ENCODE peak calls at places on chromosomes 16 and 17, in seven cellular contexts. D, O, E, Q, V, Z and J are unnamed samples.

GRCh38 chr17:77613181-77613580 is 345.3 kb upstream of the TNRC6C start:
- DNase-seq in Z (no peak), E (no peak), Q (no peak), D (peak; percentile 68), O (no peak), V (no peak), J (peak; percentile 15)

GRCh38 chr16:88387941-88388627 is 5.3 kb downstream of the ZNF469 start:
- DNase-seq in Q (peak; percentile 95), O (no peak), Z (peak; percentile 9), D (no peak), V (no peak), E (no peak), J (peak; percentile 84)

GRCh38 chr16:53504665-53505064 is 1.7 kb upstream of the AKTIP start:
- DNase-seq in Z (no peak), V (no peak), O (peak; percentile 30), E (no peak), Q (no peak), D (no peak), J (no peak)

GRCh38 chr16:53827741-53828140 is 123.8 kb downstream of the FTO start:
- DNase-seq in V (no peak), Q (no peak), Z (no peak), O (no peak), D (no peak), E (no peak), J (no peak)

GRCh38 chr16:87681990-87682570 is 79.8 kb downstream of the JPH3 start:
- DNase-seq in E (peak; percentile 16), Z (no peak), V (no peak), D (no peak), Q (peak; percentile 98), O (no peak), J (no peak)

GRCh38 chr16:85528528-85529387 is 84.4 kb upstream of the GSE1 start:
- DNase-seq in E (no peak), Q (no peak), O (peak; percentile 12), D (no peak), V (peak; percentile 47), Z (no peak), J (no peak)

GRCh38 chr17:70127221-70127873 is 42.0 kb upstream of the KCNJ2 start:
- DNase-seq in V (no peak), O (no peak), Z (no peak), Q (peak; percentile 62), D (no peak), E (no peak), J (no peak)

GRCh38 chr17:39980402-39981206 is at the start of gene PSMD3:
- DNase-seq in Z (peak; percentile 99), V (peak; percentile 98), Q (peak; percentile 94), O (peak; percentile 99), D (peak; percentile 99), E (peak; percentile 99), J (peak; percentile 98)

DNA sequence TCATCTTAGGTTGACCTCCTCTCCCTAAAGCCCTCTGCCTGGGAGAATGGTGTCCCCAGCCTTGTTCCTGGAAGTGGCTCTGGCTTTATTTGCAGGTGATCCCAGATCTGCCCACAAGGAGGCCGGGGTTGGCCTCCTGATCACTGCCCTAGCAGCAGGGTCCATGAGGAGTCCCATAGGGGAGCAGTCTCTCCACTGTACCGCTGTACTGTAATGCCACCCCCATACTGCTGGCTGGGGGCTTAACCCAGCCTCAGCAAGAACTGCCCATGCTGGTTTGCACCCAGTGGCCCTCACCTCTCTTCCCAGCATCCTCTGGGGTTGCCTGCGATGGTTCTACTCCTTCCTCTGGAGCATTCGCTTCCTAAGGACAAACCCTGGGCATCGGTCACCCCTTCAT is 39.1 kb downstream of the PSME3IP1 start:
- DNase-seq in V (peak; percentile 46), Q (peak; percentile 79), Z (peak; percentile 47), D (no peak), E (no peak), O (no peak), J (no peak)
- TF ChIP-seq CTCF in V (peak; percentile 65), Q (peak; percentile 27), Z (peak; percentile 29), D (no peak), E (peak; percentile 21), O (no peak), J (peak; percentile 46)

DNA sequence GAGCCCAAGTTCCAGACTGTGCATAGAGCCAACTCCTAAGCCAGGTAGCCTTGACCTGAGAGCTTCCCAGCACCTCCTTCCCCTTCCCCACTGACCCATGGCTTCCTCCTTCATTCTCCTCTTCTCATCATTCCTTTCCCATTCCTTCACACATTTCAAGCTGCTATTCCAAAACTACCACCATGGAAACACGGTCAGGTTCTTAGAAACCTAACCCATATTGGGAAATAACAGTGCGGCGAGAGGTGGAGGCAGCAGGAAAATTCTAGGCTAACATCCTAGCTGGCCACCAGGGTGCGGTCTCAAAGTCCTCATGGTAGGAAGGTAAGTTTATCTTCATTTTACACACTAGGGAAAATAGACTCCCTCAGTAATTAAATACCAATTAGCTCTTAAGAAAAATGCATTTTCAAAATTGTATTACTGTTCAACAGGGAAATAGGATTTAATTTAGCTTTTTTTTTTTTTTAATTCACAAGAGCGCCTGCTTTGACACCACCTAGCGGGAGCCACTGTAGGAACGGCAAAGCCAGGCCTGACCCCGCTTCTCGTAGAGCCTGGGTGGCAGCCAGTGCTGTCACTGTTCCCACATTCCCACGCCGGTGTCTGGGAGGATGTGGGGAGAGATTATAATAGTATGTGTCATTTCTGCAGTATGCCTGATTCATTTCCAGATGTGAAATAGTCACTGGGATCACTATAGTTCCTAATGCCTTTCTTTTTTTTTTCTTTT is 14.0 kb upstream of the SPHK1 start:
- DNase-seq in Q (peak; percentile 92), O (no peak), E (peak; percentile 95), V (no peak), Z (no peak), D (peak; percentile 67), J (no peak)
- TF ChIP-seq CTCF in Q (peak; percentile 85), O (no peak), E (peak; percentile 63), V (no peak), Z (peak; percentile 39), D (peak; percentile 43), J (peak; percentile 77)

GRCh38 chr17:68539536-68540469 is 27.6 kb downstream of the PRKAR1A start:
- DNase-seq in D (no peak), O (no peak), Z (no peak), V (no peak), E (no peak), Q (no peak), J (no peak)
- TF ChIP-seq CTCF in D (no peak), O (no peak), Z (no peak), V (no peak), E (peak; percentile 56), Q (peak; percentile 35), J (no peak)

GRCh38 chr17:66900126-66901010 is 64.1 kb upstream of the CACNG4 start:
- DNase-seq in Z (no peak), E (no peak), D (no peak), O (no peak), Q (no peak), V (no peak), J (no peak)
- TF ChIP-seq CTCF in Z (peak; percentile 39), E (peak; percentile 46), D (no peak), O (no peak), Q (peak; percentile 49), V (peak; percentile 47), J (peak; percentile 85)

GRCh38 chr16:68707341-68708152 is 29.5 kb upstream of the CDH1 start:
- DNase-seq in D (no peak), V (peak; percentile 6), Z (peak; percentile 32), Q (peak; percentile 93), O (no peak), E (no peak), J (no peak)
- TF ChIP-seq CTCF in D (no peak), V (no peak), Z (no peak), Q (peak; percentile 20), O (no peak), E (peak; percentile 9), J (peak; percentile 67)